ENCODE peak calls at places on chromosome 5, in ten cellular contexts. A is neuronal stem cell; X is NCI-H2171; C is adrenal gland; K is pancreas; M is bronchial epithelial cell; I is NCI-H345; S is lung; Z is NCI-H510A treated with DMSO at 0.1 percent for 48 hours; N is activated CD4-positive, alpha-beta T cell treated with anti-CD3 and anti-CD28 coated beads, Interleukin-2, amount 10 ng/mL, durations not matched to agents 7 days and 5 days. E is an unnamed sample.

GRCh38 chr5:159961761-159962160 is 45.5 kb downstream of the ADRA1B start:
- DNase-seq in A (no peak), X (no peak), C (no peak), K (no peak), M (no peak), I (no peak), S (no peak), Z (no peak), N (no peak), E (peak; percentile 31)

GRCh38 chr5:95080026-95080425 is 204.9 kb downstream of the MCTP1 start:
- DNase-seq in A (no peak), X (no peak), C (no peak), K (no peak), M (no peak), I (no peak), S (no peak), Z (no peak), N (no peak), E (no peak)

GRCh38 chr5:88236866-88237642 is 31.6 kb downstream of the TMEM161B start:
- DNase-seq in A (no peak), X (no peak), C (no peak), K (no peak), M (peak; percentile 31), I (no peak), S (no peak), Z (no peak), N (no peak), E (no peak)

GRCh38 chr5:54804086-54804485 is 181.3 kb downstream of the ESM1 start:
- DNase-seq in A (no peak), X (no peak), C (no peak), K (no peak), M (no peak), I (no peak), S (no peak), Z (no peak), N (no peak), E (no peak)

GRCh38 chr5:180607861-180608571 is 16.7 kb upstream of the SCGB3A1 start:
- DNase-seq in A (no peak), X (no peak), C (no peak), K (peak; percentile 3), M (no peak), I (no peak), S (peak; percentile 71), Z (no peak), N (no peak), E (peak; percentile 53)

GRCh38 chr5:113447651-113448050 is 12.9 kb upstream of the TSSK1B start:
- DNase-seq in A (peak; percentile 11), X (no peak), C (no peak), K (no peak), M (no peak), I (no peak), S (no peak), Z (no peak), N (no peak), E (no peak)

GRCh38 chr5:162221884-162222283 is 154.3 kb downstream of the GABRG2 start:
- DNase-seq in A (no peak), X (no peak), C (no peak), K (no peak), M (no peak), I (no peak), S (no peak), Z (no peak), N (no peak), E (no peak)

GRCh38 chr5:124580925-124581821 is 165.3 kb downstream of the ZNF608 start:
- DNase-seq in A (peak; percentile 79), X (no peak), C (no peak), K (peak; percentile 33), M (no peak), I (no peak), S (no peak), Z (no peak), N (no peak), E (no peak)

GRCh38 chr5:176691524-176691923 is 44.2 kb downstream of the TSPAN17 start:
- DNase-seq in A (no peak), X (no peak), C (no peak), K (no peak), M (no peak), I (no peak), S (no peak), Z (no peak), N (no peak), E (no peak)

GRCh38 chr5:54905246-54905770 is 80.1 kb downstream of the ESM1 start:
- DNase-seq in A (no peak), X (no peak), C (no peak), K (no peak), M (no peak), I (no peak), S (no peak), Z (no peak), N (no peak), E (no peak)

GRCh38 chr5:101390317-101390908 is 487.3 kb upstream of the ST8SIA4 start:
- DNase-seq in A (peak; percentile 62), X (no peak), C (no peak), K (no peak), M (peak; percentile 50), I (peak; percentile 28), S (no peak), Z (peak; percentile 47), N (peak; percentile 13), E (no peak)

GRCh38 chr5:133906303-133906702 is 62.1 kb downstream of the C5orf15 start:
- DNase-seq in A (no peak), X (no peak), C (no peak), K (no peak), M (no peak), I (peak; percentile 7), S (no peak), Z (no peak), N (no peak), E (no peak)

GRCh38 chr5:16935271-16936149 is 578 bp downstream of the MYO10 start:
- DNase-seq in A (no peak), X (peak; percentile 64), C (peak; percentile 61), K (peak; percentile 59), M (peak; percentile 88), I (peak; percentile 70), S (peak; percentile 56), Z (peak; percentile 66), N (peak; percentile 6), E (peak; percentile 85)

GRCh38 chr5:16593013-16593412 is 23.8 kb downstream of the RETREG1 start:
- DNase-seq in A (no peak), X (no peak), C (no peak), K (no peak), M (no peak), I (peak; percentile 21), S (no peak), Z (no peak), N (no peak), E (no peak)

GRCh38 chr5:35647128-35647527 is 29.5 kb downstream of the SPEF2 start:
- DNase-seq in A (no peak), X (peak; percentile 11), C (no peak), K (no peak), M (no peak), I (no peak), S (no peak), Z (no peak), N (no peak), E (no peak)

GRCh38 chr5:8861764-8862163 is 684.1 kb downstream of the SEMA5A start:
- DNase-seq in A (no peak), X (no peak), C (no peak), K (no peak), M (no peak), I (no peak), S (no peak), Z (peak; percentile 67), N (no peak), E (no peak)

GRCh38 chr5:107668933-107669542 is 1.7 kb downstream of the EFNA5 start:
- DNase-seq in A (no peak), X (no peak), C (no peak), K (no peak), M (peak; percentile 54), I (peak; percentile 21), S (no peak), Z (no peak), N (no peak), E (no peak)

GRCh38 chr5:140926211-140926902 is at the start of gene PCDHAC1:
- DNase-seq in A (peak; percentile 92), X (peak; percentile 63), C (peak; percentile 71), K (peak; percentile 86), M (peak; percentile 56), I (peak; percentile 91), S (peak; percentile 87), Z (peak; percentile 62), N (no peak), E (no peak)

E was measured in cardiac septum.